ENCODE peak calls at places on chromosome 16, in five cellular contexts. One of them, this sample, is unnamed.

GRCh38 chr16:79081292-79082066 is 519.1 kb downstream of the MAF start:
- ATAC-seq in left lobe of liver: no peak
- ATAC-seq in PC-3: no peak
- ATAC-seq in stimulated activated naive CD8-positive, alpha-beta T cell treated with anti-CD3 and anti-CD28 coated beads, Interleukin-15, amount 100 ng/mL, for 72 hours: peak; percentile 82
- ATAC-seq in left ventricle myocardium superior: no peak
- ATAC-seq in this sample: peak; percentile 51

GRCh38 chr16:12398029-12398735 is 405.5 kb downstream of the CPPED1 start:
- ATAC-seq in PC-3: no peak
- ATAC-seq in stimulated activated naive CD8-positive, alpha-beta T cell treated with anti-CD3 and anti-CD28 coated beads, Interleukin-15, amount 100 ng/mL, for 72 hours: no peak
- ATAC-seq in left ventricle myocardium superior: peak; percentile 71
- ATAC-seq in left lobe of liver: no peak
- ATAC-seq in this sample: no peak

GRCh38 chr16:14527411-14528044 is 102.5 kb downstream of the PARN start:
- ATAC-seq in PC-3: no peak
- ATAC-seq in left ventricle myocardium superior: peak; percentile 77
- ATAC-seq in stimulated activated naive CD8-positive, alpha-beta T cell treated with anti-CD3 and anti-CD28 coated beads, Interleukin-15, amount 100 ng/mL, for 72 hours: no peak
- ATAC-seq in left lobe of liver: peak; percentile 74
- ATAC-seq in this sample: no peak

GRCh38 chr16:31785126-31785525 is 88.5 kb upstream of the ZNF267 start:
- ATAC-seq in stimulated activated naive CD8-positive, alpha-beta T cell treated with anti-CD3 and anti-CD28 coated beads, Interleukin-15, amount 100 ng/mL, for 72 hours: no peak
- ATAC-seq in left ventricle myocardium superior: no peak
- ATAC-seq in left lobe of liver: no peak
- ATAC-seq in PC-3: no peak
- ATAC-seq in this sample: no peak

GRCh38 chr16:23729503-23730424 is 16.7 kb upstream of the ERN2 start:
- ATAC-seq in stimulated activated naive CD8-positive, alpha-beta T cell treated with anti-CD3 and anti-CD28 coated beads, Interleukin-15, amount 100 ng/mL, for 72 hours: no peak
- ATAC-seq in PC-3: no peak
- ATAC-seq in left lobe of liver: no peak
- ATAC-seq in left ventricle myocardium superior: no peak
- ATAC-seq in this sample: no peak

GRCh38 chr16:28886945-28887344 is 8.7 kb downstream of the ATP2A1 start:
- ATAC-seq in left ventricle myocardium superior: no peak
- ATAC-seq in PC-3: no peak
- ATAC-seq in stimulated activated naive CD8-positive, alpha-beta T cell treated with anti-CD3 and anti-CD28 coated beads, Interleukin-15, amount 100 ng/mL, for 72 hours: no peak
- ATAC-seq in left lobe of liver: no peak
- ATAC-seq in this sample: no peak

GRCh38 chr16:15993946-15994665 is 44.7 kb downstream of the ABCC1 start:
- ATAC-seq in left lobe of liver: no peak
- ATAC-seq in PC-3: no peak
- ATAC-seq in stimulated activated naive CD8-positive, alpha-beta T cell treated with anti-CD3 and anti-CD28 coated beads, Interleukin-15, amount 100 ng/mL, for 72 hours: no peak
- ATAC-seq in left ventricle myocardium superior: peak; percentile 76
- ATAC-seq in this sample: no peak

GRCh38 chr16:14501331-14502255 is 128.5 kb downstream of the PARN start:
- ATAC-seq in left lobe of liver: peak; percentile 90
- ATAC-seq in PC-3: peak; percentile 78
- ATAC-seq in stimulated activated naive CD8-positive, alpha-beta T cell treated with anti-CD3 and anti-CD28 coated beads, Interleukin-15, amount 100 ng/mL, for 72 hours: no peak
- ATAC-seq in left ventricle myocardium superior: peak; percentile 94
- ATAC-seq in this sample: no peak

GRCh38 chr16:51140112-51140511 is 11.0 kb downstream of the SALL1 start:
- ATAC-seq in left ventricle myocardium superior: no peak
- ATAC-seq in PC-3: no peak
- ATAC-seq in left lobe of liver: no peak
- ATAC-seq in stimulated activated naive CD8-positive, alpha-beta T cell treated with anti-CD3 and anti-CD28 coated beads, Interleukin-15, amount 100 ng/mL, for 72 hours: no peak
- ATAC-seq in this sample: no peak

GRCh38 chr16:71965223-71965622 is 35.0 kb downstream of the PKD1L3 start:
- ATAC-seq in left ventricle myocardium superior: no peak
- ATAC-seq in PC-3: no peak
- ATAC-seq in stimulated activated naive CD8-positive, alpha-beta T cell treated with anti-CD3 and anti-CD28 coated beads, Interleukin-15, amount 100 ng/mL, for 72 hours: no peak
- ATAC-seq in left lobe of liver: peak; percentile 48
- ATAC-seq in this sample: no peak

GRCh38 chr16:49843758-49844157 is 12.2 kb downstream of the ZNF423 start:
- ATAC-seq in left lobe of liver: no peak
- ATAC-seq in stimulated activated naive CD8-positive, alpha-beta T cell treated with anti-CD3 and anti-CD28 coated beads, Interleukin-15, amount 100 ng/mL, for 72 hours: no peak
- ATAC-seq in PC-3: no peak
- ATAC-seq in left ventricle myocardium superior: no peak
- ATAC-seq in this sample: no peak

GRCh38 chr16:51524070-51524469 is 373.0 kb upstream of the SALL1 start:
- ATAC-seq in stimulated activated naive CD8-positive, alpha-beta T cell treated with anti-CD3 and anti-CD28 coated beads, Interleukin-15, amount 100 ng/mL, for 72 hours: no peak
- ATAC-seq in left ventricle myocardium superior: no peak
- ATAC-seq in PC-3: no peak
- ATAC-seq in left lobe of liver: peak; percentile 18
- ATAC-seq in this sample: no peak

GRCh38 chr16:4306439-4307214 is 9.2 kb upstream of the GLIS2 start:
- ATAC-seq in left ventricle myocardium superior: no peak
- ATAC-seq in PC-3: no peak
- ATAC-seq in stimulated activated naive CD8-positive, alpha-beta T cell treated with anti-CD3 and anti-CD28 coated beads, Interleukin-15, amount 100 ng/mL, for 72 hours: peak; percentile 16
- ATAC-seq in left lobe of liver: no peak
- ATAC-seq in this sample: peak; percentile 9

GRCh38 chr16:67805718-67806427 is 487 bp downstream of the RANBP10 start:
- ATAC-seq in left lobe of liver: peak; percentile 2
- ATAC-seq in left ventricle myocardium superior: peak; percentile 6
- ATAC-seq in PC-3: peak; percentile 4
- ATAC-seq in stimulated activated naive CD8-positive, alpha-beta T cell treated with anti-CD3 and anti-CD28 coated beads, Interleukin-15, amount 100 ng/mL, for 72 hours: no peak
- ATAC-seq in this sample: no peak

GRCh38 chr16:85844786-85845185 is 45.3 kb downstream of the COX4I1 start:
- ATAC-seq in left lobe of liver: no peak
- ATAC-seq in left ventricle myocardium superior: no peak
- ATAC-seq in stimulated activated naive CD8-positive, alpha-beta T cell treated with anti-CD3 and anti-CD28 coated beads, Interleukin-15, amount 100 ng/mL, for 72 hours: no peak
- ATAC-seq in PC-3: no peak
- ATAC-seq in this sample: no peak

GRCh38 chr16:61887903-61888302 is 148.3 kb downstream of the CDH8 start:
- ATAC-seq in left ventricle myocardium superior: no peak
- ATAC-seq in stimulated activated naive CD8-positive, alpha-beta T cell treated with anti-CD3 and anti-CD28 coated beads, Interleukin-15, amount 100 ng/mL, for 72 hours: no peak
- ATAC-seq in PC-3: no peak
- ATAC-seq in left lobe of liver: no peak
- ATAC-seq in this sample: no peak

GRCh38 chr16:3856367-3857141 is 24.0 kb downstream of the CREBBP start:
- ATAC-seq in left lobe of liver: no peak
- ATAC-seq in left ventricle myocardium superior: peak; percentile 44
- ATAC-seq in PC-3: no peak
- ATAC-seq in stimulated activated naive CD8-positive, alpha-beta T cell treated with anti-CD3 and anti-CD28 coated beads, Interleukin-15, amount 100 ng/mL, for 72 hours: no peak
- ATAC-seq in this sample: no peak

GRCh38 chr16:89808453-89808939 is 8.0 kb downstream of the FANCA start:
- ATAC-seq in left ventricle myocardium superior: no peak
- ATAC-seq in stimulated activated naive CD8-positive, alpha-beta T cell treated with anti-CD3 and anti-CD28 coated beads, Interleukin-15, amount 100 ng/mL, for 72 hours: no peak
- ATAC-seq in left lobe of liver: no peak
- ATAC-seq in PC-3: no peak
- ATAC-seq in this sample: no peak

GRCh38 chr16:71373073-71373472 is 14.6 kb downstream of the CALB2 start:
- ATAC-seq in left lobe of liver: no peak
- ATAC-seq in stimulated activated naive CD8-positive, alpha-beta T cell treated with anti-CD3 and anti-CD28 coated beads, Interleukin-15, amount 100 ng/mL, for 72 hours: no peak
- ATAC-seq in left ventricle myocardium superior: no peak
- ATAC-seq in PC-3: no peak
- ATAC-seq in this sample: no peak

GRCh38 chr16:85473909-85474640 is 139.0 kb upstream of the GSE1 start:
- ATAC-seq in PC-3: no peak
- ATAC-seq in stimulated activated naive CD8-positive, alpha-beta T cell treated with anti-CD3 and anti-CD28 coated beads, Interleukin-15, amount 100 ng/mL, for 72 hours: peak; percentile 20
- ATAC-seq in left ventricle myocardium superior: no peak
- ATAC-seq in left lobe of liver: peak; percentile 47
- ATAC-seq in this sample: no peak

GRCh38 chr16:22813946-22814325 is at the start of gene HS3ST2:
- ATAC-seq in left lobe of liver: peak; percentile 51
- ATAC-seq in stimulated activated naive CD8-positive, alpha-beta T cell treated with anti-CD3 and anti-CD28 coated beads, Interleukin-15, amount 100 ng/mL, for 72 hours: no peak
- ATAC-seq in left ventricle myocardium superior: peak; percentile 89
- ATAC-seq in PC-3: no peak
- ATAC-seq in this sample: no peak